ENCODE peak calls at places on chromosomes 7 and 10, in seven cellular contexts. One of them, this sample, is unnamed.
A peak's percentile ranks its signal among the peaks of the same experiment; 100 is the strongest.

GRCh38 chr10:116296358-116296757 is 23.4 kb upstream of the GFRA1 start:
- DNase-seq in tibial artery: no peak
- DNase-seq in H9: no peak
- DNase-seq in T-cell: no peak
- DNase-seq in colonic mucosa: no peak
- DNase-seq in GM13977: no peak
- DNase-seq in breast epithelium: no peak
- DNase-seq in this sample: no peak

GRCh38 chr7:522071-522937 is 2.7 kb upstream of the PDGFA start:
- DNase-seq in tibial artery: peak; percentile 53
- DNase-seq in H9: no peak
- DNase-seq in T-cell: no peak
- DNase-seq in colonic mucosa: peak; percentile 66
- DNase-seq in GM13977: peak; percentile 78
- DNase-seq in breast epithelium: no peak
- DNase-seq in this sample: peak; percentile 78

GRCh38 chr7:123500878-123501489 is 33.4 kb downstream of the IQUB start:
- DNase-seq in tibial artery: no peak
- DNase-seq in H9: no peak
- DNase-seq in T-cell: no peak
- DNase-seq in colonic mucosa: no peak
- DNase-seq in GM13977: no peak
- DNase-seq in breast epithelium: no peak
- DNase-seq in this sample: no peak

GRCh38 chr7:99553039-99553438 is 1.1 kb upstream of the FAM200A start:
- DNase-seq in tibial artery: no peak
- DNase-seq in H9: no peak
- DNase-seq in T-cell: no peak
- DNase-seq in colonic mucosa: no peak
- DNase-seq in GM13977: no peak
- DNase-seq in breast epithelium: no peak
- DNase-seq in this sample: no peak

GRCh38 chr7:22665816-22666375 is 61.1 kb upstream of the IL6 start:
- DNase-seq in tibial artery: no peak
- DNase-seq in H9: no peak
- DNase-seq in T-cell: no peak
- DNase-seq in colonic mucosa: no peak
- DNase-seq in GM13977: no peak
- DNase-seq in breast epithelium: no peak
- DNase-seq in this sample: no peak

GRCh38 chr7:108234981-108235450 is 104.9 kb upstream of the LAMB4 start:
- DNase-seq in tibial artery: no peak
- DNase-seq in H9: no peak
- DNase-seq in T-cell: no peak
- DNase-seq in colonic mucosa: no peak
- DNase-seq in GM13977: no peak
- DNase-seq in breast epithelium: no peak
- DNase-seq in this sample: no peak

GRCh38 chr10:30219977-30220751 is 128.9 kb downstream of the MTPAP start:
- DNase-seq in tibial artery: peak; percentile 34
- DNase-seq in H9: no peak
- DNase-seq in T-cell: no peak
- DNase-seq in colonic mucosa: no peak
- DNase-seq in GM13977: no peak
- DNase-seq in breast epithelium: no peak
- DNase-seq in this sample: peak; percentile 26

GRCh38 chr10:4270116-4270515 is 485.1 kb upstream of the KLF6 start:
- DNase-seq in tibial artery: peak; percentile 45
- DNase-seq in H9: no peak
- DNase-seq in T-cell: no peak
- DNase-seq in colonic mucosa: no peak
- DNase-seq in GM13977: no peak
- DNase-seq in breast epithelium: no peak
- DNase-seq in this sample: no peak

GRCh38 chr10:84298077-84298476 is 30.3 kb upstream of the CCSER2 start:
- DNase-seq in tibial artery: no peak
- DNase-seq in H9: no peak
- DNase-seq in T-cell: no peak
- DNase-seq in colonic mucosa: no peak
- DNase-seq in GM13977: no peak
- DNase-seq in breast epithelium: no peak
- DNase-seq in this sample: no peak

GRCh38 chr10:115417585-115418265 is 324.6 kb downstream of the ATRNL1 start:
- DNase-seq in tibial artery: no peak
- DNase-seq in H9: peak; percentile 77
- DNase-seq in T-cell: no peak
- DNase-seq in colonic mucosa: no peak
- DNase-seq in GM13977: peak; percentile 37
- DNase-seq in breast epithelium: no peak
- DNase-seq in this sample: peak; percentile 56

GRCh38 chr10:80988755-80989154 is 451.1 kb downstream of the SH2D4B start:
- DNase-seq in tibial artery: no peak
- DNase-seq in H9: no peak
- DNase-seq in T-cell: no peak
- DNase-seq in colonic mucosa: no peak
- DNase-seq in GM13977: no peak
- DNase-seq in breast epithelium: no peak
- DNase-seq in this sample: no peak

GRCh38 chr7:117119192-117119924 is 166.1 kb downstream of the ST7 start:
- DNase-seq in tibial artery: peak; percentile 88
- DNase-seq in H9: peak; percentile 58
- DNase-seq in T-cell: peak; percentile 65
- DNase-seq in colonic mucosa: peak; percentile 88
- DNase-seq in GM13977: no peak
- DNase-seq in breast epithelium: peak; percentile 58
- DNase-seq in this sample: peak; percentile 35

GRCh38 chr10:22911889-22912762 is 15.7 kb upstream of the ARMC3 start:
- DNase-seq in tibial artery: no peak
- DNase-seq in H9: no peak
- DNase-seq in T-cell: no peak
- DNase-seq in colonic mucosa: peak; percentile 32
- DNase-seq in GM13977: no peak
- DNase-seq in breast epithelium: no peak
- DNase-seq in this sample: no peak

GRCh38 chr7:69803699-69804516 is 205.6 kb downstream of the AUTS2 start:
- DNase-seq in tibial artery: no peak
- DNase-seq in H9: no peak
- DNase-seq in T-cell: no peak
- DNase-seq in colonic mucosa: no peak
- DNase-seq in GM13977: peak; percentile 63
- DNase-seq in breast epithelium: no peak
- DNase-seq in this sample: peak; percentile 72

GRCh38 chr7:156792611-156793010 is 100.4 kb downstream of the LMBR1 start:
- DNase-seq in tibial artery: no peak
- DNase-seq in H9: no peak
- DNase-seq in T-cell: no peak
- DNase-seq in colonic mucosa: no peak
- DNase-seq in GM13977: no peak
- DNase-seq in breast epithelium: no peak
- DNase-seq in this sample: no peak

GRCh38 chr10:4519691-4520402 is 306.2 kb upstream of the AKR1E2 start:
- DNase-seq in tibial artery: no peak
- DNase-seq in H9: no peak
- DNase-seq in T-cell: no peak
- DNase-seq in colonic mucosa: no peak
- DNase-seq in GM13977: no peak
- DNase-seq in breast epithelium: no peak
- DNase-seq in this sample: no peak

GRCh38 chr10:79886345-79886744 is 59.8 kb downstream of the NUTM2E start:
- DNase-seq in tibial artery: no peak
- DNase-seq in H9: no peak
- DNase-seq in T-cell: no peak
- DNase-seq in colonic mucosa: no peak
- DNase-seq in GM13977: no peak
- DNase-seq in breast epithelium: no peak
- DNase-seq in this sample: no peak

This sample was measured in GM20000.